ENCODE peak calls at places on chromosomes 16 and 17, in seven cellular contexts. X is A549, P is HCT116, V is IMR-90, N is uterus, L is endothelial cell of umbilical vein, Y is gastrocnemius medialis. J is an unnamed sample.
A peak's percentile ranks its signal among the peaks of the same experiment; 100 is the strongest.

GRCh38 chr16:52825882-52826281 is 226.8 kb downstream of the CHD9NB start:
- DNase-seq in P (no peak), N (no peak), Y (no peak), X (no peak), L (no peak), V (no peak), J (no peak)

GRCh38 chr16:9763505-9763904 is 418.7 kb downstream of the GRIN2A start:
- DNase-seq in N (no peak), X (no peak), V (no peak), P (no peak), Y (no peak), L (no peak), J (no peak)

GRCh38 chr16:89360760-89361435 is 129.5 kb downstream of the ANKRD11 start:
- DNase-seq in P (no peak), N (no peak), Y (no peak), L (peak; percentile 37), V (no peak), X (no peak), J (no peak)

GRCh38 chr16:66344533-66345145 is 21.9 kb upstream of the CDH5 start:
- DNase-seq in V (peak; percentile 48), Y (no peak), L (peak; percentile 52), P (no peak), N (no peak), X (no peak), J (no peak)

GRCh38 chr16:25140459-25140858 is 28.9 kb downstream of the LCMT1 start:
- DNase-seq in P (no peak), N (peak; percentile 46), Y (no peak), L (no peak), V (peak; percentile 14), X (no peak), J (no peak)

GRCh38 chr17:33523577-33523981 is 230.5 kb upstream of the ASIC2 start:
- DNase-seq in V (no peak), Y (peak; percentile 19), P (no peak), X (no peak), L (no peak), N (peak; percentile 58), J (no peak)

GRCh38 chr16:19912445-19913305 is 28.0 kb upstream of the GPRC5B start:
- DNase-seq in L (peak; percentile 42), V (peak; percentile 64), N (no peak), P (peak; percentile 8), Y (no peak), X (no peak), J (no peak)

GRCh38 chr17:11487469-11487868 is 110.8 kb upstream of the DNAH9 start:
- DNase-seq in N (no peak), V (no peak), Y (no peak), P (no peak), L (no peak), X (no peak), J (no peak)

GRCh38 chr17:76906463-76906862 is 38.3 kb downstream of the MGAT5B start:
- DNase-seq in Y (no peak), V (no peak), X (no peak), N (no peak), P (no peak), L (no peak), J (no peak)

GRCh38 chr17:42248351-42249179 is 27.6 kb downstream of the STAT5B start:
- DNase-seq in Y (peak; percentile 90), L (peak; percentile 95), P (no peak), X (no peak), N (peak; percentile 90), V (peak; percentile 93), J (no peak)

GRCh38 chr17:77429985-77430752 is 289.4 kb downstream of the SEC14L1 start:
- DNase-seq in X (peak; percentile 84), N (peak; percentile 98), P (peak; percentile 48), Y (peak; percentile 70), L (peak; percentile 92), V (peak; percentile 99), J (peak; percentile 87)

GRCh38 chr16:84922351-84923135 is 88.8 kb downstream of the ZDHHC7 start:
- DNase-seq in N (peak; percentile 80), Y (peak; percentile 46), L (peak; percentile 64), P (no peak), X (no peak), V (peak; percentile 46), J (no peak)

GRCh38 chr17:50285941-50286340 is 11.7 kb downstream of the TMEM92 start:
- DNase-seq in N (no peak), P (no peak), V (no peak), Y (no peak), L (no peak), X (no peak), J (no peak)

GRCh38 chr17:55845385-55845784 is 94.5 kb downstream of the PCTP start:
- DNase-seq in N (peak; percentile 13), P (no peak), L (peak; percentile 26), X (peak; percentile 26), Y (peak; percentile 14), V (peak; percentile 20), J (no peak)

GRCh38 chr16:69724414-69724873 is 1.9 kb downstream of the NQO1 start:
- DNase-seq in P (no peak), Y (no peak), N (no peak), V (no peak), L (no peak), X (no peak), J (no peak)

GRCh38 chr16:69727916-69728270 is 1.5 kb upstream of the NQO1 start:
- DNase-seq in Y (no peak), L (no peak), V (no peak), X (no peak), P (no peak), N (no peak), J (no peak)

GRCh38 chr16:69725480-69726312 is 664 bp downstream of the NQO1 start:
- DNase-seq in L (no peak), N (no peak), X (no peak), Y (no peak), P (no peak), V (no peak), J (no peak)

GRCh38 chr16:69724981-69725479 is 1.3 kb downstream of the NQO1 start:
- DNase-seq in P (no peak), Y (no peak), N (no peak), X (no peak), V (no peak), L (peak; percentile 18), J (no peak)

GRCh38 chr16:69726313-69727060 is at the start of gene NQO1:
- DNase-seq in N (peak; percentile 91), X (peak; percentile 95), P (peak; percentile 92), Y (peak; percentile 86), V (peak; percentile 97), L (peak; percentile 92), J (peak; percentile 91)
- TF ChIP-seq POLR2A in N (peak; percentile 39), X (peak; percentile 99), P (peak; percentile 86), Y (peak; percentile 61), V (peak; percentile 92), L (peak; percentile 91), J (peak; percentile 94)

GRCh38 chr17:45286286-45286685 is 24.4 kb upstream of the SPATA32 start:
- DNase-seq in X (no peak), P (no peak), N (no peak), V (no peak), L (no peak), Y (no peak), J (no peak)

GRCh38 chr17:45290269-45290765 is 26.5 kb downstream of the MAP3K14 start:
- DNase-seq in N (no peak), L (no peak), V (no peak), X (no peak), Y (no peak), P (no peak), J (no peak)

GRCh38 chr17:45288825-45289224 is 26.9 kb upstream of the SPATA32 start:
- DNase-seq in X (no peak), P (no peak), Y (no peak), N (peak; percentile 61), L (no peak), V (no peak), J (no peak)

GRCh38 chr17:45289316-45290268 is 27.2 kb downstream of the MAP3K14 start:
- DNase-seq in Y (no peak), X (no peak), V (no peak), L (no peak), P (no peak), N (no peak), J (no peak)

DNA sequence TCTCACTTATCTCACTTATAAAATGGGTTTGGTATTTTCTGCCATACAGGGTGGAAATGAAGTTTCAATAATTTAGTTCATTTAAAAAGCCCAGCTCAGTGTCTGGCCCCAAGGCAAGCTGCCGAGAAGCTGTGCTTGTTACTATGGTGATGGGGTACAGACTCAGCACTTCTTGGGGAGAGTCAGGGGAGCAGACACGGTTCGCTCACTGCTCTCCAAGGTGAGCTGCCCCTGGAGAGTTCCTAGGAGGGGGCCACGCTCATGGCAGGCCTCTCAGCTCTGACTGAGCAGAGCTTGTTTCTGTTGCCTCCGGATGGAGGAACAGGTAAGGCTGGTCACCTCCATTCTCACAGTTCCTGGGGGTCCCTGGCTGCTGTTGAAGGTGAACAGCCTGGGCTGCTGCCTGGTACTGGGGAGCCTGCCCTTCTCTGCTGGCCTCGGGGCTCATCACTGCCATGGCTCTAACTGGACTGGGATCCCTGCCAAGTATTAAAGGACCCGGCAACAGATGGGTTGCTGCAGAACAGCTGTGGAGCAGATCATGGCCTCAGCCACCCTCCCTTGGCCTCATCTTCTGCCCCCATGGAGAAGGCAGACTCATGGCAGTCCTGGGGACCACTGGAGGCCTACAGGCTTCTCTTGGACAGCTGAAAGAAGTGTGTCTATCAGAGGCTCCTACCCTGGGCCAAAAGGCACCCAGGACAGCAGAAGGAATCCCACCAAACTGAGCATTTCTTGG is 25.8 kb upstream of the SPATA32 start:
- DNase-seq in N (no peak), X (no peak), P (no peak), V (no peak), Y (no peak), L (no peak), J (no peak)
- TF ChIP-seq POLR2A in N (no peak), X (no peak), P (no peak), V (no peak), Y (no peak), L (no peak), J (no peak)

DNA sequence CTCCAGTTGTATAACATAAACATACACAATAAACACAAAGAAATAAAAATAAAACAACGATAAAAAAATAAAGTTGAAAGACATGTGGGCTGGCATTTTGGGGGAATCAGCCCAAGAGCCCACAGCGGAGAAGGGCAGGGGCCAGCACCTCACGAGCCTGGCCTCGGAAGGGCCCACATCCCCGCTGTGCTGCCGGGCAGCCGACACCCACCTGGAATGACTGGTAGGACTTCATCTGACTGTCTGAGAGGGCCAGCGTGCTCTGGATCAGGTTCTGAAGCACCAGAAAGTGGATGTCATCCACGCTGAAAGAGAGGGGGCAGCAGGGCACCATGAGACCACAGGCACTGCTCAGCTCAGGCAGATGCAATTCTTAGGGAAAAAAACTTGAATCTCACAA is 73.5 kb downstream of the GTF3C1 start:
- DNase-seq in P (no peak), V (peak; percentile 17), N (no peak), L (no peak), Y (no peak), X (no peak), J (no peak)
- TF ChIP-seq POLR2A in P (no peak), V (no peak), N (no peak), L (no peak), Y (no peak), X (no peak), J (no peak)

GRCh38 chr17:79033046-79033616 is 9.2 kb downstream of the C1QTNF1 start:
- DNase-seq in Y (no peak), P (no peak), V (no peak), N (no peak), L (no peak), X (no peak), J (no peak)
- TF ChIP-seq POLR2A in Y (no peak), P (no peak), V (no peak), N (no peak), L (no peak), X (no peak), J (no peak)